ENCODE peak calls at places on chromosomes 5 and 9, in four cellular contexts. K is H9, Q is trophoblast cell, V is mesenchymal stem cell. A is an unnamed sample.

GRCh38 chr5:107670927-107671741 is at the start of gene EFNA5:
- DNase-seq in K (peak; percentile 66), Q (peak; percentile 35), V (peak; percentile 71), A (peak; percentile 46)

GRCh38 chr5:170846416-170846815 is 15.4 kb upstream of the RANBP17 start:
- DNase-seq in K (no peak), Q (no peak), V (peak; percentile 9), A (no peak)

GRCh38 chr5:156759156-156759555 is 90.9 kb upstream of the PPP1R2B start:
- DNase-seq in K (no peak), Q (no peak), V (no peak), A (no peak)

GRCh38 chr5:1354491-1355033 is 9.7 kb upstream of the CLPTM1L start:
- DNase-seq in K (no peak), Q (no peak), V (no peak), A (no peak)

GRCh38 chr9:87381050-87381711 is 116.5 kb upstream of the DAPK1 start:
- DNase-seq in K (no peak), Q (peak; percentile 39), V (peak; percentile 15), A (peak; percentile 18)

GRCh38 chr5:131254741-131255140 is 9.1 kb upstream of the CDC42SE2 start:
- DNase-seq in K (no peak), Q (no peak), V (no peak), A (no peak)

GRCh38 chr9:19788614-19789271 is at the start of gene SLC24A2:
- DNase-seq in K (peak; percentile 65), Q (no peak), V (no peak), A (no peak)

GRCh38 chr5:174503461-174504265 is 220.7 kb upstream of the MSX2 start:
- DNase-seq in K (no peak), Q (peak; percentile 75), V (no peak), A (peak; percentile 84)

GRCh38 chr5:92207156-92207555 is 824.0 kb upstream of the ARRDC3 start:
- DNase-seq in K (no peak), Q (no peak), V (no peak), A (no peak)

GRCh38 chr5:14665949-14666741 is 1.6 kb downstream of the OTULIN start:
- DNase-seq in K (no peak), Q (no peak), V (peak; percentile 44), A (peak; percentile 33)

GRCh38 chr9:124940521-124940893 is 376 bp downstream of the GOLGA1 start:
- DNase-seq in K (no peak), Q (peak; percentile 13), V (no peak), A (no peak)

GRCh38 chr5:142807378-142807911 is 37.3 kb downstream of the ARHGAP26 start:
- DNase-seq in K (no peak), Q (no peak), V (no peak), A (no peak)

GRCh38 chr5:67416133-67416937 is 219.7 kb upstream of the CD180 start:
- DNase-seq in K (peak; percentile 26), Q (no peak), V (no peak), A (no peak)

GRCh38 chr5:150114773-150115408 is 28.5 kb upstream of the CSF1R start:
- DNase-seq in K (peak; percentile 10), Q (no peak), V (no peak), A (no peak)

GRCh38 chr5:10602031-10602806 is 38.3 kb downstream of the ANKRD33B start:
- DNase-seq in K (no peak), Q (no peak), V (no peak), A (no peak)

GRCh38 chr9:137575382-137575724 is 3.4 kb downstream of the DPH7 start:
- DNase-seq in K (no peak), Q (no peak), V (no peak), A (no peak)

GRCh38 chr9:33375841-33376321 is 26.5 kb downstream of the AQP7 start:
- DNase-seq in K (no peak), Q (no peak), V (no peak), A (no peak)

GRCh38 chr5:126972062-126972895 is 58.1 kb downstream of the MARCHF3 start:
- DNase-seq in K (no peak), Q (no peak), V (no peak), A (no peak)

GRCh38 chr5:88713818-88714217 is 169.2 kb downstream of the MEF2C start:
- DNase-seq in K (no peak), Q (no peak), V (no peak), A (no peak)

GRCh38 chr5:93340881-93341280 is 240.1 kb downstream of the NR2F1-AS1 start:
- DNase-seq in K (no peak), Q (no peak), V (no peak), A (no peak)

GRCh38 chr5:62017092-62017491 is 288.9 kb upstream of the KIF2A start:
- DNase-seq in K (no peak), Q (no peak), V (no peak), A (no peak)

GRCh38 chr9:121709798-121710197 is 58.4 kb downstream of the DAB2IP start:
- DNase-seq in K (no peak), Q (no peak), V (no peak), A (peak; percentile 27)

GRCh38 chr9:114616684-114617520 is 5.8 kb downstream of the TMEM268 start:
- DNase-seq in K (no peak), Q (peak; percentile 16), V (no peak), A (no peak)

GRCh38 chr9:91405343-91406077 is 18.1 kb downstream of the NFIL3 start:
- DNase-seq in K (no peak), Q (no peak), V (no peak), A (no peak)

GRCh38 chr5:78648359-78649219 is at the start of gene LHFPL2:
- DNase-seq in K (peak; percentile 69), Q (peak; percentile 62), V (peak; percentile 78), A (peak; percentile 68)

GRCh38 chr5:129906177-129906887 is 2.1 kb downstream of the CHSY3 start:
- DNase-seq in K (peak; percentile 39), Q (no peak), V (peak; percentile 64), A (no peak)

GRCh38 chr5:147558826-147559225 is 49.0 kb upstream of the DPYSL3 start:
- DNase-seq in K (peak; percentile 60), Q (no peak), V (peak; percentile 84), A (peak; percentile 81)

GRCh38 chr9:8025532-8025931 is 226.0 kb upstream of the DMAC1 start:
- DNase-seq in K (no peak), Q (no peak), V (no peak), A (no peak)

GRCh38 chr5:143708672-143709071 is 103.3 kb upstream of the HMHB1 start:
- DNase-seq in K (no peak), Q (no peak), V (no peak), A (no peak)

GRCh38 chr9:111483862-111484563 is at the start of gene ECPAS:
- DNase-seq in K (peak; percentile 75), Q (peak; percentile 81), V (peak; percentile 91), A (peak; percentile 78)

GRCh38 chr9:75200892-75201470 is 112.7 kb downstream of the OSTF1 start:
- DNase-seq in K (no peak), Q (no peak), V (peak; percentile 46), A (peak; percentile 49)

GRCh38 chr5:1051366-1051720 is 42.7 kb downstream of the NKD2 start:
- DNase-seq in K (no peak), Q (no peak), V (no peak), A (no peak)

GRCh38 chr5:34854459-34855174 is 15.7 kb downstream of the TTC23L start:
- DNase-seq in K (no peak), Q (no peak), V (no peak), A (no peak)

GRCh38 chr5:95178046-95178651 is 106.7 kb downstream of the MCTP1 start:
- DNase-seq in K (peak; percentile 95), Q (no peak), V (peak; percentile 30), A (no peak)

GRCh38 chr5:93789173-93790070 is 48.0 kb upstream of the POU5F2 start:
- DNase-seq in K (no peak), Q (no peak), V (peak; percentile 63), A (peak; percentile 88)

GRCh38 chr5:74562116-74562515 is 78.4 kb downstream of the ENC1 start:
- DNase-seq in K (no peak), Q (no peak), V (peak; percentile 24), A (no peak)

DNA sequence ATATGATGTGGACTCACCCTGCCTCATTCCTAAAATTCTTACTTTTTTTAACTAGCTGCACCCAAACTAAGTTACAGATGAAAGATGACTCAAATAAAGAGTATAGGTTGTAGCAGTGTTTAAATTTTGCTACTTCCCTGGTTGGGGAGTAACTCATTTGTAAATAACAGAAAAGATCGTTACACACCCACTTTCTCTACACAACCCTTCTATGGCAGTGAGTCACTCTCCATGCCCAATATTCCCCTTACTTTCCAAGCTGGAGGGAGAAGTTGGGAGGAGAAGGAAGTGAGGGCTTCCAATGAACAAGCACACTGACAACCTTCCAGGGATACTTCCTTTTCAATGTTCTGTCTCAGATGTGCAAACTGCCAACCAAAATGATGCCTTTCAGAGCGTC is 1.9 kb downstream of the RASEF start:
- DNase-seq in K (no peak), Q (no peak), V (no peak), A (peak; percentile 6)
- H3K27ac ChIP-seq in K (no peak overlapping the region), Q (no peak overlapping the region), V (no peak overlapping the region), A (no peak overlapping the region)

GRCh38 chr9:98479967-98480847 is 224.8 kb upstream of the TBC1D2 start:
- DNase-seq in K (no peak), Q (peak; percentile 38), V (no peak), A (peak; percentile 41)

GRCh38 chr9:98479449-98479848 is 224.0 kb upstream of the TBC1D2 start:
- DNase-seq in K (no peak), Q (no peak), V (no peak), A (no peak)

GRCh38 chr9:98481676-98482075 is 226.2 kb upstream of the TBC1D2 start:
- DNase-seq in K (no peak), Q (no peak), V (peak; percentile 11), A (peak; percentile 39)

GRCh38 chr9:98482248-98482647 is 226.5 kb downstream of the GABBR2 start:
- DNase-seq in K (no peak), Q (no peak), V (no peak), A (no peak)

DNA sequence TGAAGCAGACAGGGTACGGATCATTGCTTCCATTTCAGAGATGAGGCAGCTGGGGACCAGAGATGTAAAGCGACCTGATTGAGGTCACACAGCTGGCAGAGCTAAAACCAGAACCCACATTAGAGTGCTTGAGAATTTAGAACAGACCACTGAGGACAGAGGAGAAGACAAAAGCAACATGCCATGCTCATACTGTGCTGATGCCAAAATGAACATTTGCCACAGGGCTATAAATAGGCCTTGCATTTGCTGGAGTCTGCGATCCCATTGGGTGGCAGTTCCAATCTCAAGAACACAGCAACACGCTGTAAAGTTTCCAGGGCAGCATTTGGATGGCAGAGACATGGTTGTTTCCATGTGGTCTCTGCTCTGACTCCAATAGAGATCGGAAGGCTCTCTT is 222.4 kb upstream of the TBC1D2 start:
- DNase-seq in K (no peak), Q (no peak), V (no peak), A (no peak)
- H2AFZ ChIP-seq in K (no peak overlapping the region), Q (no peak overlapping the region), V (no peak overlapping the region), A (no peak overlapping the region)

GRCh38 chr9:131670247-131670681 is 69.6 kb downstream of the RAPGEF1 start:
- DNase-seq in K (no peak), Q (no peak), V (no peak), A (no peak)
- H3K18ac ChIP-seq in K (no peak overlapping the region), Q (no peak overlapping the region), V (no peak overlapping the region), A (no peak overlapping the region)

DNA sequence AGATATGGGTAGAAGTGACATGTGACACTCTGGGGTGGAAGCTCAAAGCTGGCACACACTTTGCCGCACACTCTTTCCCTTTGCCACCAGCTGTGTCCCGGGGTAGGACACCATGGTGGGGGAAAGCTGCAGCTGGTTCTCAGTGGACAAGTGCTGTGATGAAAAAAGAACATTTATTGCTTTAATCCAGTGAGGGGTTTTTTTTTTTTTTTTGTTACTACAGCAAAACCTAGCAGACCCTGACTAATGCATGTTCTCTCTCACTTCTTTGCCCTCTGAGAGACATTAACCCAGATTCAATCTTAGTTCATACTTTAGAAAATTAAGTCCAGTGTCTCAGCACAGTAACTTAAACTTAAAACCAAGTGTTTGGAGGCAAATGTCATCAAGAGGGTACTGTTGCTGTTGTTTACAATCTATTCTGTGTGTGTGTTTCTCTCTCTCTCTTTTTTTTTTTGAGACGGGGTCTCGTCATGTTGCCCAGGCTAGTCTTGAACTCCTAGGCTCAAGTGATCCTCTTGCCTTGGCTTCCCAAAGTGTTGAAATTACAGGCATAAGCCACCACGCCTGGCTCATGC is 84.6 kb upstream of the TBC1D2 start:
- DNase-seq in K (no peak), Q (no peak), V (no peak), A (no peak)
- H3K27ac ChIP-seq in K (no peak overlapping the region), Q (no peak overlapping the region), V (no peak overlapping the region), A (no peak overlapping the region)

A was measured in IMR-90.